ENCODE peak calls at places on chromosome 18, in six cellular contexts. One of them, this sample, is unnamed.

GRCh38 chr18:75070625-75071483 is 138.1 kb downstream of the PTGR3 start:
- DNase-seq in heart left ventricle: no peak
- DNase-seq in HFFc6: peak; percentile 77
- DNase-seq in astrocyte of the spinal cord: peak; percentile 86
- DNase-seq in BJ: peak; percentile 33
- DNase-seq in fibroblast of lung: peak; percentile 54
- DNase-seq in this sample: peak; percentile 57

GRCh38 chr18:43012951-43013350 is 102.5 kb downstream of the RIT2 start:
- DNase-seq in heart left ventricle: no peak
- DNase-seq in HFFc6: no peak
- DNase-seq in astrocyte of the spinal cord: no peak
- DNase-seq in BJ: no peak
- DNase-seq in fibroblast of lung: peak; percentile 62
- DNase-seq in this sample: no peak

GRCh38 chr18:47100214-47100831 is 50.0 kb downstream of the HDHD2 start:
- DNase-seq in heart left ventricle: peak; percentile 25
- DNase-seq in HFFc6: peak; percentile 55
- DNase-seq in astrocyte of the spinal cord: peak; percentile 53
- DNase-seq in BJ: no peak
- DNase-seq in fibroblast of lung: peak; percentile 52
- DNase-seq in this sample: peak; percentile 23

GRCh38 chr18:57970356-57971095 is 73.5 kb upstream of the NEDD4L start:
- DNase-seq in heart left ventricle: no peak
- DNase-seq in HFFc6: no peak
- DNase-seq in astrocyte of the spinal cord: no peak
- DNase-seq in BJ: no peak
- DNase-seq in fibroblast of lung: no peak
- DNase-seq in this sample: no peak

GRCh38 chr18:47932603-47933002 is 2.1 kb upstream of the SMAD2 start:
- DNase-seq in heart left ventricle: no peak
- DNase-seq in HFFc6: no peak
- DNase-seq in astrocyte of the spinal cord: no peak
- DNase-seq in BJ: no peak
- DNase-seq in fibroblast of lung: no peak
- DNase-seq in this sample: no peak

GRCh38 chr18:10732990-10733389 is 207.2 kb downstream of the NAPG start:
- DNase-seq in heart left ventricle: no peak
- DNase-seq in HFFc6: no peak
- DNase-seq in astrocyte of the spinal cord: no peak
- DNase-seq in BJ: no peak
- DNase-seq in fibroblast of lung: no peak
- DNase-seq in this sample: no peak

GRCh38 chr18:774811-775210 is 37.2 kb downstream of the YES1 start:
- DNase-seq in heart left ventricle: no peak
- DNase-seq in HFFc6: no peak
- DNase-seq in astrocyte of the spinal cord: no peak
- DNase-seq in BJ: no peak
- DNase-seq in fibroblast of lung: no peak
- DNase-seq in this sample: no peak

GRCh38 chr18:79737426-79737825 is 57.8 kb downstream of the CTDP1 start:
- DNase-seq in heart left ventricle: no peak
- DNase-seq in HFFc6: no peak
- DNase-seq in astrocyte of the spinal cord: no peak
- DNase-seq in BJ: no peak
- DNase-seq in fibroblast of lung: no peak
- DNase-seq in this sample: no peak

GRCh38 chr18:33906046-33906445 is 318.7 kb downstream of the NOL4 start:
- DNase-seq in heart left ventricle: no peak
- DNase-seq in HFFc6: no peak
- DNase-seq in astrocyte of the spinal cord: peak; percentile 81
- DNase-seq in BJ: no peak
- DNase-seq in fibroblast of lung: no peak
- DNase-seq in this sample: peak; percentile 26

GRCh38 chr18:75659535-75660023 is 232.1 kb upstream of the SMIM21 start:
- DNase-seq in heart left ventricle: no peak
- DNase-seq in HFFc6: no peak
- DNase-seq in astrocyte of the spinal cord: no peak
- DNase-seq in BJ: no peak
- DNase-seq in fibroblast of lung: no peak
- DNase-seq in this sample: no peak

GRCh38 chr18:10321987-10322386 is 132.4 kb upstream of the APCDD1 start:
- DNase-seq in heart left ventricle: no peak
- DNase-seq in HFFc6: no peak
- DNase-seq in astrocyte of the spinal cord: no peak
- DNase-seq in BJ: no peak
- DNase-seq in fibroblast of lung: no peak
- DNase-seq in this sample: no peak

GRCh38 chr18:42094875-42095274 is 139.8 kb downstream of the PIK3C3 start:
- DNase-seq in heart left ventricle: no peak
- DNase-seq in HFFc6: no peak
- DNase-seq in astrocyte of the spinal cord: no peak
- DNase-seq in BJ: no peak
- DNase-seq in fibroblast of lung: no peak
- DNase-seq in this sample: no peak

GRCh38 chr18:45850021-45850420 is 24.5 kb downstream of the SIGLEC15 start:
- DNase-seq in heart left ventricle: no peak
- DNase-seq in HFFc6: peak; percentile 29
- DNase-seq in astrocyte of the spinal cord: no peak
- DNase-seq in BJ: no peak
- DNase-seq in fibroblast of lung: no peak
- DNase-seq in this sample: no peak

GRCh38 chr18:61891271-61891670 is 1.5 kb downstream of the RNF152 start:
- DNase-seq in heart left ventricle: no peak
- DNase-seq in HFFc6: no peak
- DNase-seq in astrocyte of the spinal cord: no peak
- DNase-seq in BJ: no peak
- DNase-seq in fibroblast of lung: peak; percentile 55
- DNase-seq in this sample: no peak

GRCh38 chr18:79873449-79874110 is 75.8 kb downstream of the KCNG2 start:
- DNase-seq in heart left ventricle: no peak
- DNase-seq in HFFc6: no peak
- DNase-seq in astrocyte of the spinal cord: no peak
- DNase-seq in BJ: no peak
- DNase-seq in fibroblast of lung: no peak
- DNase-seq in this sample: no peak

GRCh38 chr18:74084184-74084583 is 63.5 kb downstream of the FBXO15 start:
- DNase-seq in heart left ventricle: no peak
- DNase-seq in HFFc6: no peak
- DNase-seq in astrocyte of the spinal cord: no peak
- DNase-seq in BJ: no peak
- DNase-seq in fibroblast of lung: no peak
- DNase-seq in this sample: no peak

GRCh38 chr18:48359626-48360025 is 49.6 kb downstream of the ZBTB7C start:
- DNase-seq in heart left ventricle: no peak
- DNase-seq in HFFc6: no peak
- DNase-seq in astrocyte of the spinal cord: no peak
- DNase-seq in BJ: no peak
- DNase-seq in fibroblast of lung: no peak
- DNase-seq in this sample: no peak

GRCh38 chr18:2846638-2847340 is at the start of gene EMILIN2:
- DNase-seq in heart left ventricle: peak; percentile 74
- DNase-seq in HFFc6: no peak
- DNase-seq in astrocyte of the spinal cord: peak; percentile 65
- DNase-seq in BJ: no peak
- DNase-seq in fibroblast of lung: peak; percentile 56
- DNase-seq in this sample: no peak

GRCh38 chr18:36095936-36096519 is 28.7 kb upstream of the RPRD1A start:
- DNase-seq in heart left ventricle: no peak
- DNase-seq in HFFc6: peak; percentile 64
- DNase-seq in astrocyte of the spinal cord: peak; percentile 77
- DNase-seq in BJ: peak; percentile 18
- DNase-seq in fibroblast of lung: peak; percentile 90
- DNase-seq in this sample: peak; percentile 63

GRCh38 chr18:47260138-47260923 is 8.9 kb upstream of the SKOR2 start:
- DNase-seq in heart left ventricle: peak; percentile 24
- DNase-seq in HFFc6: no peak
- DNase-seq in astrocyte of the spinal cord: peak; percentile 55
- DNase-seq in BJ: no peak
- DNase-seq in fibroblast of lung: peak; percentile 26
- DNase-seq in this sample: peak; percentile 16

DNA sequence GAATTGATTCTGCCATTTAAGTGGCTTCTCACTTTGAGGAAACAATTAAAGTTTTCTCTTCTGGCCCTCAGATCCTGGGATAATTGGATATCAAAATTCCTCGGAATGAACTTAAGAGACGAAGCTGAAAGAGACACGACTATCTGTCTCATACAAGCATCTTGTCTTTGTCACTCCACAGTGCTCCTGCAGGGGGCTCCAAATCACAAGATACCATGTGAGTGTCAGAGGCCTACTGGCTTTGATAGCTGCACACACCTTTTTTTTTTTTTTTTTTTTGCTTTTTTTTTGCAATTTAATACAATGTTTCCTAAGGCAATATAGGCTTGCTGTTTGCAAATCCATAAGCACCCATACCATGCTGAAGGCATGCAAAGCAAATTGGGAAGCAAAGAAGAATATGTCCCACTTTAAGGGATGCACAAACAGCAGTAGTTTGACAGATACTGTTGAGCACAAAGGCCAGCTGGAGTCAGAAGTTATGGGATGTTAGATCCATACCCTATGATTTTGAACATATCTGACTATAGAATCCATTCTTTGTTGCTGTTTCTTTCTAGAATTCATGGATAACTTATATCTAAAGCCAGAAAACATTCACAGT is 109.0 kb upstream of the CBLN2 start:
- DNase-seq in heart left ventricle: no peak
- DNase-seq in HFFc6: no peak
- DNase-seq in astrocyte of the spinal cord: peak; percentile 23
- DNase-seq in BJ: no peak
- DNase-seq in fibroblast of lung: no peak
- DNase-seq in this sample: peak; percentile 3
- TF ChIP-seq CTCF in heart left ventricle: no peak
- TF ChIP-seq CTCF in HFFc6: peak; percentile 43
- TF ChIP-seq CTCF in astrocyte of the spinal cord: peak; percentile 56
- TF ChIP-seq CTCF in BJ: peak; percentile 28
- TF ChIP-seq CTCF in fibroblast of lung: no peak
- TF ChIP-seq CTCF in this sample: peak; percentile 66

DNA sequence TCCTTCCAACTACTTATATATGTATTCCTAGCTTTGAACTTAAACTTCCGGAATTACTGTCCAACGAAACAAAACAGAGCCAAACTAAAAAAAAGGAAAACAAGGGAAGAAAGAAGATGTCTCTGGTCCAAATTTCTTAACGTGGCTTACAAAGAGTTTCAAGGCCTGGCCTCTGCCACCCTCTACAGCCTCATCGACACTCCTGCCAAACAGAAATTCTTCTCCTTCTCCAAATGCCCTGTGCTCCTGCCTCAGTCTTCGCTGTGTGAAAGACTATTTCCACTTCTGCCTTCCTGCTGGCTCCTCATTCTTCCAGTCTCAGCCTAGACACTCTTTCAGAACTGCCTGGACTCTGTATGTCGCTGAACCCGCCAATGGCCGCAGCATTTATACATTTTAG is 249.2 kb downstream of the TXNL1 start:
- DNase-seq in heart left ventricle: no peak
- DNase-seq in HFFc6: no peak
- DNase-seq in astrocyte of the spinal cord: peak; percentile 9
- DNase-seq in BJ: no peak
- DNase-seq in fibroblast of lung: peak; percentile 22
- DNase-seq in this sample: no peak
- TF ChIP-seq CTCF in heart left ventricle: no peak
- TF ChIP-seq CTCF in HFFc6: no peak
- TF ChIP-seq CTCF in astrocyte of the spinal cord: peak; percentile 21
- TF ChIP-seq CTCF in BJ: no peak
- TF ChIP-seq CTCF in fibroblast of lung: peak; percentile 14
- TF ChIP-seq CTCF in this sample: no peak

DNA sequence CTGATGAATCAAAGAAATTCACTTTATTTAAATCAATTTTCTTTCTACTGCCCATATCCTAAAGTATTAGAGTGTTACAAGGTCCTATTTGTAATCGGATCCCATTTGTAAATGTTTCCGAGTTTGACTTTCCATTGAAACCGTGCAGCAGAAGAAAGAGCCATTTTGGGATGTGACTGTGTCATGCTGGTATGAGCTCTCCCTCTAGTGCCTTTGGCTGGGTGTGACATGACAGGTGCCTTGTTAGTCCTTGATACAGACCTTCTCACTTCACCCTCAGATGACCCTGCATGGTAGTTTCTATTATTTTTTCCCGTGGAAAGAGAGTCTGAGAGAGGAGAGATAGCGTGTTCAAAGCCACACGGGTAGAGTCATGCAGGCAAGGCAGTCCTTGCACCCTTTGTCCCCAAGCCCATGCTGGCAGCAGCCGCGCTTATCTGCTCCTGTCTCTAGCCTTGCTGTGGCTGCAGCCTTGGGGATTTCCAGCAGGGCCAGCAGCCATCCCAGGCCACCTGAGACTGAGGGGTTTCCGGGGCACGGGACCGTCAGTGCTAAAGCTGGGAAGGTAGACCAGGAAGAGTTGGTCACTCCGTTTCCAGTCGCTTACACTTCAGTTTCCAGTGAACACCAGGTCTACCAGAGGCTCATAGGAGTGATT is 21.4 kb downstream of the CHMP1B start:
- DNase-seq in heart left ventricle: peak; percentile 25
- DNase-seq in HFFc6: peak; percentile 33
- DNase-seq in astrocyte of the spinal cord: peak; percentile 27
- DNase-seq in BJ: no peak
- DNase-seq in fibroblast of lung: no peak
- DNase-seq in this sample: no peak
- TF ChIP-seq CTCF in heart left ventricle: peak; percentile 31
- TF ChIP-seq CTCF in HFFc6: peak; percentile 63
- TF ChIP-seq CTCF in astrocyte of the spinal cord: peak; percentile 53
- TF ChIP-seq CTCF in BJ: peak; percentile 34
- TF ChIP-seq CTCF in fibroblast of lung: peak; percentile 23
- TF ChIP-seq CTCF in this sample: peak; percentile 49

GRCh38 chr18:76923485-76924085 is 101.2 kb downstream of the ZNF236 start:
- DNase-seq in heart left ventricle: no peak
- DNase-seq in HFFc6: no peak
- DNase-seq in astrocyte of the spinal cord: peak; percentile 22
- DNase-seq in BJ: no peak
- DNase-seq in fibroblast of lung: no peak
- DNase-seq in this sample: no peak

GRCh38 chr18:76927216-76927725 is 104.9 kb downstream of the ZNF236 start:
- DNase-seq in heart left ventricle: no peak
- DNase-seq in HFFc6: no peak
- DNase-seq in astrocyte of the spinal cord: peak; percentile 10
- DNase-seq in BJ: no peak
- DNase-seq in fibroblast of lung: peak; percentile 54
- DNase-seq in this sample: no peak

GRCh38 chr18:76920974-76921373 is 98.6 kb downstream of the ZNF236 start:
- DNase-seq in heart left ventricle: no peak
- DNase-seq in HFFc6: no peak
- DNase-seq in astrocyte of the spinal cord: no peak
- DNase-seq in BJ: no peak
- DNase-seq in fibroblast of lung: no peak
- DNase-seq in this sample: no peak

DNA sequence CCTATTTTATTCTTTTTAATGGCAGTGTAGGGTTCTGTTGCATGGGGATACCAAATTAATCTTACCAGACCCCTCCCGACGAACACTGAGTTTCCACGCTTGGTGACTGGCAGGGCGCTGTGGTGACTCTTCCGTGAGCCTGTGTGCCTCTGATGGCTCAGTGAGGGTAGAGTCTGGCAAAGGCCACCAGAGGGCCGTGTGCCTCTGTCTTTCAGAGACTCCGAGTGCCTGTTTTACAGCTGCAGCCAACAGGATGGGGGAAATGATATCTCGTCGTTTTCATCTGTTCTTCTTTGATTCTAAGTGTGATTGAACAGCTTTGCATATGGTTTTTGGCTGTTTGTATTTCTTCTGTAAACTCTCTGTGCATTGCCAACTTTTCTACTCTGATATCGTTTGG is 99.8 kb downstream of the ZNF236 start:
- DNase-seq in heart left ventricle: peak; percentile 32
- DNase-seq in HFFc6: peak; percentile 7
- DNase-seq in astrocyte of the spinal cord: peak; percentile 43
- DNase-seq in BJ: no peak
- DNase-seq in fibroblast of lung: peak; percentile 73
- DNase-seq in this sample: peak; percentile 11
- TF ChIP-seq CTCF in heart left ventricle: peak; percentile 38
- TF ChIP-seq CTCF in HFFc6: peak; percentile 66
- TF ChIP-seq CTCF in astrocyte of the spinal cord: peak; percentile 70
- TF ChIP-seq CTCF in BJ: peak; percentile 48
- TF ChIP-seq CTCF in fibroblast of lung: peak; percentile 60
- TF ChIP-seq CTCF in this sample: peak; percentile 72

This sample was measured in astrocyte of the cerebellum.